ENCODE peak calls at places on chromosomes 5 and 9, in eight cellular contexts. J is tibial nerve; G is vagina; V is cardiac muscle cell; X is CD8-positive, alpha-beta T cell; I is A549; T is tibial artery; U is HCT116. N is an unnamed sample.

GRCh38 chr5:60636001-60636400 is 64.0 kb downstream of the DEPDC1B start:
- DNase-seq in J (no peak), X (no peak), U (no peak), G (no peak), V (no peak), T (no peak), I (no peak), N (no peak)

GRCh38 chr9:19379697-19380046 is 364 bp downstream of the RPS6 start:
- DNase-seq in I (no peak), U (no peak), T (peak; percentile 26), G (no peak), X (no peak), J (peak; percentile 14), V (peak; percentile 47), N (no peak)

GRCh38 chr5:45695011-45695667 is 1.0 kb downstream of the HCN1 start:
- DNase-seq in I (no peak), G (no peak), X (no peak), T (no peak), J (no peak), U (no peak), V (no peak), N (no peak)

GRCh38 chr9:121725008-121725795 is 73.8 kb downstream of the DAB2IP start:
- DNase-seq in I (no peak), T (peak; percentile 97), X (no peak), J (peak; percentile 94), U (no peak), V (peak; percentile 99), G (peak; percentile 99), N (peak; percentile 97)

GRCh38 chr9:15999422-16000339 is 446.8 kb downstream of the CCDC171 start:
- DNase-seq in X (no peak), G (no peak), U (peak; percentile 48), V (peak; percentile 83), T (no peak), J (no peak), I (peak; percentile 79), N (peak; percentile 62)

GRCh38 chr9:124390812-124391658 is 24.2 kb downstream of the PSMB7 start:
- DNase-seq in X (no peak), V (no peak), I (peak; percentile 82), U (no peak), T (no peak), G (no peak), J (no peak), N (no peak)

GRCh38 chr5:1090538-1090937 is 21.3 kb downstream of the SLC12A7 start:
- DNase-seq in G (no peak), V (peak; percentile 21), T (no peak), X (no peak), U (no peak), I (no peak), J (no peak), N (peak; percentile 83)

GRCh38 chr5:170362102-170362501 is 27.1 kb downstream of the KCNMB1 start:
- DNase-seq in J (no peak), I (no peak), U (no peak), T (peak; percentile 49), V (no peak), X (no peak), G (no peak), N (peak; percentile 56)

GRCh38 chr9:131619680-131620079 is 74.4 kb downstream of the PRRT1B start:
- DNase-seq in T (no peak), U (no peak), G (no peak), I (no peak), X (no peak), J (no peak), V (no peak), N (no peak)

DNA sequence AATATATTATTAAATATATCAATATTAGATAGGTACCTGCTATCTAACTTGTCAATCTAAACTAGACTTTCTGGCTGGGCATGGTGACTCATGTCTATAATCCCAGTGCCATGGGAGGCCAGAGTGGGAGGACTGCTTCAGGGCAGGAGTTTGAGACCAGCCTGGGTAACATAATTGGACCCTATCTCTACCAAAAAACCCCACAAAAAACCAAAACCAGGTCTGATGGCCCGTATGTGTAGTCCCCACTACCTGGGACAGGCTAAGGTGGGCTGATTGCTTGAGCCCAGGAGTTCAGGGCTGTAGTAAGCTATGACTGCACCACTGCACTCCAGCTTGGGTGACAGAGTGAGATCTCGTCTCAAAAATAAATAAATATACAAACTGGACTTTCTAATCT is 55.0 kb downstream of the PJA2 start:
- DNase-seq in J (no peak), U (no peak), X (no peak), I (no peak), G (no peak), T (no peak), V (peak; percentile 28), N (no peak)
- H3K9me3 ChIP-seq in J (no peaks in the 10 kb centered on the region), U (no peaks in the 10 kb centered on the region), X (no peaks in the 10 kb centered on the region), I (no peaks in the 10 kb centered on the region), G (no peaks in the 10 kb centered on the region), T (no peaks in the 10 kb centered on the region), V (no peaks in the 10 kb centered on the region), N (no peaks in the 10 kb centered on the region)

GRCh38 chr9:1210954-1211353 is 160.8 kb downstream of the DMRT2 start:
- DNase-seq in J (no peak), G (no peak), X (no peak), I (no peak), T (no peak), V (no peak), U (no peak), N (no peak)
- H3K9me3 ChIP-seq in J (no peaks in the 10 kb centered on the region), G (no peaks in the 10 kb centered on the region), X (no peaks in the 10 kb centered on the region), I (no peaks in the 10 kb centered on the region), T (no peaks in the 10 kb centered on the region), V (no peaks in the 10 kb centered on the region), U (peaks cover 4% of the 10 kb centered on the region), N (no peaks in the 10 kb centered on the region)

GRCh38 chr5:141419074-141419880 is 1.6 kb upstream of the PCDHGA11 start:
- DNase-seq in T (no peak), V (no peak), U (no peak), X (no peak), J (no peak), I (no peak), G (peak; percentile 34), N (no peak)
- H3K9me3 ChIP-seq in T (peaks cover 89% of the 10 kb centered on the region), V (peaks cover 23% of the 10 kb centered on the region), U (peaks cover 4% of the 10 kb centered on the region), X (peaks cover 9% of the 10 kb centered on the region), J (no peaks in the 10 kb centered on the region), I (peaks cover 61% of the 10 kb centered on the region), G (peaks cover 83% of the 10 kb centered on the region), N (peaks cover 10% of the 10 kb centered on the region)

GRCh38 chr9:112997236-112997941 is 14.6 kb downstream of the ZNF883 start:
- DNase-seq in X (no peak), I (no peak), J (no peak), G (no peak), T (no peak), U (no peak), V (no peak), N (no peak)
- H3K9me3 ChIP-seq in X (peaks cover 15% of the 10 kb centered on the region), I (peaks cover 79% of the 10 kb centered on the region), J (no peaks in the 10 kb centered on the region), G (peaks cover 14% of the 10 kb centered on the region), T (peaks cover 53% of the 10 kb centered on the region), U (peaks cover 41% of the 10 kb centered on the region), V (peaks cover 8% of the 10 kb centered on the region), N (peaks cover 97% of the 10 kb centered on the region)

GRCh38 chr5:74441616-74442015 is 198.9 kb downstream of the ENC1 start:
- DNase-seq in T (no peak), J (no peak), V (no peak), G (no peak), U (no peak), I (no peak), X (no peak), N (no peak)
- H3K9me3 ChIP-seq in T (no peaks in the 10 kb centered on the region), J (no peaks in the 10 kb centered on the region), V (no peaks in the 10 kb centered on the region), G (no peaks in the 10 kb centered on the region), U (no peaks in the 10 kb centered on the region), I (no peaks in the 10 kb centered on the region), X (no peaks in the 10 kb centered on the region), N (no peaks in the 10 kb centered on the region)

DNA sequence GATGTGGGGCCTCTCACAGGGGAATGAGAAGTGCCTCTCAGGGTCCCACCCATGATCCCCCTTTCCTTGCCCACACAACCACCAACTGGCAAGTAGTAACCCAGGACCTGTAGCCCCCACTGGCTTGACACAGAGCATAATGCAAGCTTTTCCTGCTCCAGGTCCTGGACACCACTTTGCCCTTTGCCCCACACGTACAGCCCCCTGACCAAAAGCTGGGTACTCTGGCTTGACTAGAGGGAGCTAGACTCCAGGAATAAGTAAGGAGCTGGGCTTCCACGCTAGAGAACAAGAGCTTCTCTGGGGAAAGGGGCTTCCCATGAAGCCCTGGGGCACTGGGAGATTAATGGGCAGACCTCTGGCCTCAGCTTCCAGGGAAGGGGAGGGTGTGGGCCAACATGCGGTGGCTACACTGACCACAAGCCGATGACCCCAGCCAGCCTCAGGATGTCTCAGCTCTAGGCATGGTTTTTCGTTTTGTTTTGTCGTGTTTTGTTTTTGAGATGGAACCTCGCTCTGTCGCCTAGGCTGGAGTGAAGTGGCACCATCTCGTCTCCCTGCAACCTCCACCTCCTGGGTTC is 109.5 kb downstream of the C9orf50 start:
- DNase-seq in J (no peak), G (no peak), X (no peak), I (no peak), V (no peak), T (no peak), U (no peak), N (no peak)
- H3K9me3 ChIP-seq in J (no peaks in the 10 kb centered on the region), G (peaks cover 3% of the 10 kb centered on the region), X (peaks cover 4% of the 10 kb centered on the region), I (peaks cover 66% of the 10 kb centered on the region), V (no peaks in the 10 kb centered on the region), T (peaks cover 15% of the 10 kb centered on the region), U (peaks cover 27% of the 10 kb centered on the region), N (no peaks in the 10 kb centered on the region)